ENCODE peak calls at places on chromosomes 12 and 14, in ten cellular contexts. One of them, this sample, is unnamed.

GRCh38 chr14:88599761-88600439 is 37.1 kb downstream of the ZC3H14 start:
- DNase-seq in hepatocyte: no peak
- DNase-seq in heart right ventricle: no peak
- DNase-seq in stomach: no peak
- DNase-seq in CD8-positive, alpha-beta memory T cell: no peak
- DNase-seq in A673: no peak
- DNase-seq in esophagus squamous epithelium: no peak
- DNase-seq in tibial artery: no peak
- DNase-seq in astrocyte: no peak
- DNase-seq in CD8-positive, alpha-beta T cell: no peak
- DNase-seq in this sample: no peak

GRCh38 chr14:77238996-77239395 is 32.0 kb downstream of the NGB start:
- DNase-seq in CD8-positive, alpha-beta memory T cell: no peak
- DNase-seq in A673: no peak
- DNase-seq in CD8-positive, alpha-beta T cell: no peak
- DNase-seq in stomach: no peak
- DNase-seq in heart right ventricle: no peak
- DNase-seq in hepatocyte: no peak
- DNase-seq in astrocyte: no peak
- DNase-seq in tibial artery: no peak
- DNase-seq in esophagus squamous epithelium: no peak
- DNase-seq in this sample: no peak

GRCh38 chr14:35384386-35385041 is 20.0 kb downstream of the NFKBIA start:
- DNase-seq in CD8-positive, alpha-beta T cell: no peak
- DNase-seq in heart right ventricle: peak; percentile 70
- DNase-seq in stomach: no peak
- DNase-seq in astrocyte: peak; percentile 95
- DNase-seq in esophagus squamous epithelium: no peak
- DNase-seq in A673: no peak
- DNase-seq in hepatocyte: peak; percentile 79
- DNase-seq in CD8-positive, alpha-beta memory T cell: no peak
- DNase-seq in tibial artery: peak; percentile 91
- DNase-seq in this sample: no peak

GRCh38 chr14:66288511-66288910 is 197.7 kb upstream of the CCDC196 start:
- DNase-seq in astrocyte: no peak
- DNase-seq in A673: no peak
- DNase-seq in esophagus squamous epithelium: no peak
- DNase-seq in stomach: no peak
- DNase-seq in tibial artery: no peak
- DNase-seq in hepatocyte: no peak
- DNase-seq in CD8-positive, alpha-beta memory T cell: no peak
- DNase-seq in heart right ventricle: no peak
- DNase-seq in CD8-positive, alpha-beta T cell: no peak
- DNase-seq in this sample: no peak

GRCh38 chr12:83700858-83701257 is 1014.2 kb downstream of the TMTC2 start:
- DNase-seq in tibial artery: no peak
- DNase-seq in A673: no peak
- DNase-seq in hepatocyte: no peak
- DNase-seq in heart right ventricle: no peak
- DNase-seq in CD8-positive, alpha-beta T cell: no peak
- DNase-seq in astrocyte: peak; percentile 43
- DNase-seq in CD8-positive, alpha-beta memory T cell: no peak
- DNase-seq in stomach: no peak
- DNase-seq in esophagus squamous epithelium: no peak
- DNase-seq in this sample: no peak

GRCh38 chr12:18139989-18140596 is 50.1 kb upstream of the RERGL start:
- DNase-seq in astrocyte: no peak
- DNase-seq in esophagus squamous epithelium: no peak
- DNase-seq in tibial artery: no peak
- DNase-seq in heart right ventricle: no peak
- DNase-seq in stomach: no peak
- DNase-seq in A673: peak; percentile 50
- DNase-seq in hepatocyte: peak; percentile 23
- DNase-seq in CD8-positive, alpha-beta T cell: no peak
- DNase-seq in CD8-positive, alpha-beta memory T cell: no peak
- DNase-seq in this sample: no peak

GRCh38 chr14:85535316-85535715 is 5.4 kb downstream of the FLRT2 start:
- DNase-seq in CD8-positive, alpha-beta memory T cell: no peak
- DNase-seq in CD8-positive, alpha-beta T cell: no peak
- DNase-seq in heart right ventricle: no peak
- DNase-seq in astrocyte: no peak
- DNase-seq in tibial artery: no peak
- DNase-seq in stomach: no peak
- DNase-seq in hepatocyte: no peak
- DNase-seq in esophagus squamous epithelium: no peak
- DNase-seq in A673: peak; percentile 55
- DNase-seq in this sample: no peak

GRCh38 chr12:59937148-59937547 is 341.3 kb downstream of the SLC16A7 start:
- DNase-seq in A673: no peak
- DNase-seq in heart right ventricle: no peak
- DNase-seq in CD8-positive, alpha-beta T cell: no peak
- DNase-seq in esophagus squamous epithelium: no peak
- DNase-seq in stomach: no peak
- DNase-seq in hepatocyte: no peak
- DNase-seq in tibial artery: no peak
- DNase-seq in CD8-positive, alpha-beta memory T cell: no peak
- DNase-seq in astrocyte: peak; percentile 41
- DNase-seq in this sample: no peak

GRCh38 chr12:90390947-90391346 is 564.0 kb downstream of the CCER1 start:
- DNase-seq in esophagus squamous epithelium: no peak
- DNase-seq in hepatocyte: no peak
- DNase-seq in CD8-positive, alpha-beta memory T cell: no peak
- DNase-seq in tibial artery: no peak
- DNase-seq in CD8-positive, alpha-beta T cell: no peak
- DNase-seq in heart right ventricle: no peak
- DNase-seq in astrocyte: no peak
- DNase-seq in stomach: no peak
- DNase-seq in A673: no peak
- DNase-seq in this sample: no peak

GRCh38 chr12:51636581-51636980 is 45.5 kb downstream of the SCN8A start:
- DNase-seq in hepatocyte: no peak
- DNase-seq in A673: no peak
- DNase-seq in esophagus squamous epithelium: no peak
- DNase-seq in astrocyte: no peak
- DNase-seq in CD8-positive, alpha-beta T cell: no peak
- DNase-seq in CD8-positive, alpha-beta memory T cell: no peak
- DNase-seq in stomach: no peak
- DNase-seq in tibial artery: no peak
- DNase-seq in heart right ventricle: no peak
- DNase-seq in this sample: no peak

GRCh38 chr12:52228366-52228765 is 4.7 kb upstream of the KRT7 start:
- DNase-seq in astrocyte: no peak
- DNase-seq in esophagus squamous epithelium: no peak
- DNase-seq in A673: no peak
- DNase-seq in tibial artery: no peak
- DNase-seq in hepatocyte: no peak
- DNase-seq in heart right ventricle: no peak
- DNase-seq in CD8-positive, alpha-beta T cell: no peak
- DNase-seq in stomach: no peak
- DNase-seq in CD8-positive, alpha-beta memory T cell: no peak
- DNase-seq in this sample: no peak

GRCh38 chr12:102806110-102806509 is 110.9 kb downstream of the PAH start:
- DNase-seq in A673: no peak
- DNase-seq in stomach: no peak
- DNase-seq in esophagus squamous epithelium: no peak
- DNase-seq in astrocyte: no peak
- DNase-seq in tibial artery: no peak
- DNase-seq in CD8-positive, alpha-beta T cell: no peak
- DNase-seq in hepatocyte: no peak
- DNase-seq in heart right ventricle: no peak
- DNase-seq in CD8-positive, alpha-beta memory T cell: no peak
- DNase-seq in this sample: no peak

GRCh38 chr14:42911642-42912041 is 1305.0 kb downstream of the LRFN5 start:
- DNase-seq in esophagus squamous epithelium: no peak
- DNase-seq in tibial artery: no peak
- DNase-seq in CD8-positive, alpha-beta T cell: no peak
- DNase-seq in hepatocyte: no peak
- DNase-seq in heart right ventricle: no peak
- DNase-seq in A673: peak; percentile 4
- DNase-seq in stomach: no peak
- DNase-seq in CD8-positive, alpha-beta memory T cell: no peak
- DNase-seq in astrocyte: no peak
- DNase-seq in this sample: no peak

GRCh38 chr14:104169005-104169764 is 30.8 kb downstream of the KIF26A start:
- DNase-seq in tibial artery: no peak
- DNase-seq in heart right ventricle: no peak
- DNase-seq in astrocyte: no peak
- DNase-seq in A673: peak; percentile 11
- DNase-seq in stomach: no peak
- DNase-seq in CD8-positive, alpha-beta memory T cell: no peak
- DNase-seq in hepatocyte: no peak
- DNase-seq in CD8-positive, alpha-beta T cell: no peak
- DNase-seq in esophagus squamous epithelium: no peak
- DNase-seq in this sample: no peak

GRCh38 chr12:119715268-119715620 is 47.3 kb downstream of the PRKAB1 start:
- DNase-seq in A673: no peak
- DNase-seq in stomach: no peak
- DNase-seq in CD8-positive, alpha-beta T cell: no peak
- DNase-seq in esophagus squamous epithelium: no peak
- DNase-seq in heart right ventricle: no peak
- DNase-seq in astrocyte: peak; percentile 47
- DNase-seq in hepatocyte: no peak
- DNase-seq in CD8-positive, alpha-beta memory T cell: no peak
- DNase-seq in tibial artery: no peak
- DNase-seq in this sample: no peak

GRCh38 chr12:11580125-11580751 is 69.2 kb upstream of the ETV6 start:
- DNase-seq in CD8-positive, alpha-beta T cell: no peak
- DNase-seq in CD8-positive, alpha-beta memory T cell: no peak
- DNase-seq in tibial artery: peak; percentile 78
- DNase-seq in esophagus squamous epithelium: no peak
- DNase-seq in heart right ventricle: no peak
- DNase-seq in A673: peak; percentile 89
- DNase-seq in stomach: peak; percentile 32
- DNase-seq in hepatocyte: no peak
- DNase-seq in astrocyte: peak; percentile 84
- DNase-seq in this sample: peak; percentile 55

DNA sequence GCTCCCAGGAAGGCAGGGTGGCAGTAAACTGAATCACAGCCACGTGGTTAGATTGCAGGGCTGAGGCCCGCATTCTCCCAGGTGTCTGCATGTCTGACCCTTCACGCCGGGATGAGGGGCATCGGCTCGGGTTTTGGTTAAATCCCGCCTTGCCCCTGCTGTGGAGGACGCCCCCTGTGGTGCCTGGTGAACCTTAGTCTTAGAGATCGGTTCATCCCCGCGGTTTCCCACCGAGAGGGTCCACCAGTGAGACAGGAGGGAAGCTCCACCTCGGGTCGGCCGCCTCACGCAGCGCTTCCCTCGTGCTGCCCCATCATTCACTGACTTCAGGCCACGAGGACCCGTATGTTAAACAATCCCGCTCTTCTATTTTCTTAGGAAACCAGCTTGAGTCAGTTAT is 64.5 kb downstream of the ADGRD1 start:
- DNase-seq in astrocyte: no peak
- DNase-seq in stomach: no peak
- DNase-seq in A673: no peak
- DNase-seq in heart right ventricle: no peak
- DNase-seq in tibial artery: no peak
- DNase-seq in esophagus squamous epithelium: no peak
- DNase-seq in hepatocyte: no peak
- DNase-seq in CD8-positive, alpha-beta T cell: no peak
- DNase-seq in CD8-positive, alpha-beta memory T cell: no peak
- DNase-seq in this sample: no peak
- H3K4me1 ChIP-seq in astrocyte: no peaks in the 10 kb centered on the region
- H3K4me1 ChIP-seq in stomach: no peaks in the 10 kb centered on the region
- H3K4me1 ChIP-seq in A673: no peaks in the 10 kb centered on the region
- H3K4me1 ChIP-seq in heart right ventricle: no peaks in the 10 kb centered on the region
- H3K4me1 ChIP-seq in tibial artery: no peaks in the 10 kb centered on the region
- H3K4me1 ChIP-seq in esophagus squamous epithelium: no peaks in the 10 kb centered on the region
- H3K4me1 ChIP-seq in hepatocyte: no peaks in the 10 kb centered on the region
- H3K4me1 ChIP-seq in CD8-positive, alpha-beta T cell: no peaks in the 10 kb centered on the region
- H3K4me1 ChIP-seq in CD8-positive, alpha-beta memory T cell: no peaks in the 10 kb centered on the region
- H3K4me1 ChIP-seq in this sample: no peaks in the 10 kb centered on the region

GRCh38 chr14:101459392-101459900 is 101.8 kb upstream of the DIO3 start:
- DNase-seq in CD8-positive, alpha-beta T cell: no peak
- DNase-seq in A673: no peak
- DNase-seq in astrocyte: no peak
- DNase-seq in stomach: peak; percentile 14
- DNase-seq in CD8-positive, alpha-beta memory T cell: no peak
- DNase-seq in heart right ventricle: no peak
- DNase-seq in esophagus squamous epithelium: no peak
- DNase-seq in tibial artery: no peak
- DNase-seq in hepatocyte: no peak
- DNase-seq in this sample: no peak
- H3K4me3 ChIP-seq in CD8-positive, alpha-beta T cell: no peak overlapping the region
- H3K4me3 ChIP-seq in A673: no peak overlapping the region
- H3K4me3 ChIP-seq in astrocyte: no peak overlapping the region
- H3K4me3 ChIP-seq in stomach: peak overlapping the region; percentile 1
- H3K4me3 ChIP-seq in CD8-positive, alpha-beta memory T cell: no peak overlapping the region
- H3K4me3 ChIP-seq in heart right ventricle: no peak overlapping the region
- H3K4me3 ChIP-seq in esophagus squamous epithelium: no peak overlapping the region
- H3K4me3 ChIP-seq in tibial artery: peak overlapping the region; percentile 18
- H3K4me3 ChIP-seq in hepatocyte: peak overlapping the region; percentile 49
- H3K4me3 ChIP-seq in this sample: peak overlapping the region; percentile 27

DNA sequence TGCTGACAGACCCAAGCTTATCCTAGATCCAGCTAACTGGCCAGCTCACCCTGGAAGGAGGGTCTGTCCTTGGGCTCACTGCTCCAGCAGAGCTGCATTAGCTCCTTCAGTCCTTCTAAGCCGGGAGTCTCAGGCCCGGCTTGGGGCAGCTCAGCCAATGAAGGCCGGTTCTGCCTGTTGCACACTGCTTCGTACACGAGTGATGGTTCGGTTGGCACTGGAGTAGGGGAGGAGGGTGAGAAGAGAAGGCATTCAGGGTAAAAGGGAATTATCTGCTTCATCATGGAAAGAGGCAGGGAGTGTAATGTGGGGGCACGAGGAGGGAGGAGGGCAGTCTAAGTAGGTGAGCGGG is 2.0 kb downstream of the RIPK3 start:
- DNase-seq in hepatocyte: no peak
- DNase-seq in CD8-positive, alpha-beta memory T cell: no peak
- DNase-seq in esophagus squamous epithelium: no peak
- DNase-seq in astrocyte: no peak
- DNase-seq in stomach: no peak
- DNase-seq in tibial artery: no peak
- DNase-seq in CD8-positive, alpha-beta T cell: no peak
- DNase-seq in heart right ventricle: no peak
- DNase-seq in A673: no peak
- DNase-seq in this sample: no peak
- H3K4me1 ChIP-seq in hepatocyte: peaks cover 30% of the 10 kb centered on the region
- H3K4me1 ChIP-seq in CD8-positive, alpha-beta memory T cell: peaks cover 48% of the 10 kb centered on the region
- H3K4me1 ChIP-seq in esophagus squamous epithelium: peaks cover 36% of the 10 kb centered on the region
- H3K4me1 ChIP-seq in astrocyte: peaks cover 9% of the 10 kb centered on the region
- H3K4me1 ChIP-seq in stomach: peaks cover 70% of the 10 kb centered on the region
- H3K4me1 ChIP-seq in tibial artery: peaks cover 30% of the 10 kb centered on the region
- H3K4me1 ChIP-seq in CD8-positive, alpha-beta T cell: peaks cover 38% of the 10 kb centered on the region
- H3K4me1 ChIP-seq in heart right ventricle: peaks cover 8% of the 10 kb centered on the region
- H3K4me1 ChIP-seq in A673: peaks cover 10% of the 10 kb centered on the region
- H3K4me1 ChIP-seq in this sample: peaks cover 54% of the 10 kb centered on the region

GRCh38 chr12:124869011-124869665 is 5.5 kb upstream of the SCARB1 start:
- DNase-seq in stomach: no peak
- DNase-seq in CD8-positive, alpha-beta T cell: no peak
- DNase-seq in tibial artery: no peak
- DNase-seq in A673: no peak
- DNase-seq in heart right ventricle: no peak
- DNase-seq in astrocyte: no peak
- DNase-seq in hepatocyte: no peak
- DNase-seq in CD8-positive, alpha-beta memory T cell: no peak
- DNase-seq in esophagus squamous epithelium: no peak
- DNase-seq in this sample: peak; percentile 71
- H3K4me3 ChIP-seq in stomach: no peak overlapping the region
- H3K4me3 ChIP-seq in CD8-positive, alpha-beta T cell: no peak overlapping the region
- H3K4me3 ChIP-seq in tibial artery: no peak overlapping the region
- H3K4me3 ChIP-seq in A673: no peak overlapping the region
- H3K4me3 ChIP-seq in heart right ventricle: no peak overlapping the region
- H3K4me3 ChIP-seq in astrocyte: no peak overlapping the region
- H3K4me3 ChIP-seq in hepatocyte: no peak overlapping the region
- H3K4me3 ChIP-seq in CD8-positive, alpha-beta memory T cell: no peak overlapping the region
- H3K4me3 ChIP-seq in esophagus squamous epithelium: no peak overlapping the region
- H3K4me3 ChIP-seq in this sample: peak overlapping the region; percentile 28

This sample was measured in lower lobe of right lung.